ENCODE peak calls at places on chromosome 17, in five cellular contexts. P, J, T, D and W are unnamed samples.

GRCh38 chr17:58327363-58328194 is 1.0 kb downstream of the TSPOAP1 start:
- DNase-seq in P (peak; percentile 52), J (no peak), T (no peak), D (no peak), W (peak; percentile 55)

GRCh38 chr17:73748521-73748920 is 104.3 kb upstream of the SDK2 start:
- DNase-seq in P (no peak), J (no peak), T (no peak), D (no peak), W (no peak)

GRCh38 chr17:728911-729310 is 3.5 kb upstream of the TLCD3A start:
- DNase-seq in P (no peak), J (no peak), T (no peak), D (no peak), W (no peak)

GRCh38 chr17:6244253-6244652 is 174.1 kb downstream of the WSCD1 start:
- DNase-seq in P (no peak), J (no peak), T (no peak), D (no peak), W (no peak)

GRCh38 chr17:73914536-73915274 is 270.5 kb upstream of the SDK2 start:
- DNase-seq in P (no peak), J (no peak), T (no peak), D (no peak), W (no peak)

GRCh38 chr17:32564325-32564724 is 77.5 kb downstream of the CDK5R1 start:
- DNase-seq in P (no peak), J (no peak), T (no peak), D (no peak), W (no peak)

GRCh38 chr17:1947743-1948516 is 77.2 kb downstream of the RTN4RL1 start:
- DNase-seq in P (no peak), J (no peak), T (no peak), D (no peak), W (no peak)

GRCh38 chr17:2954898-2955445 is 108.4 kb downstream of the OR1D5 start:
- DNase-seq in P (no peak), J (peak; percentile 98), T (no peak), D (no peak), W (no peak)

GRCh38 chr17:75753514-75754377 is 11.2 kb downstream of the GALK1 start:
- DNase-seq in P (peak; percentile 89), J (no peak), T (peak; percentile 69), D (no peak), W (peak; percentile 87)

GRCh38 chr17:49915260-49915659 is 53.7 kb upstream of the DLX4 start:
- DNase-seq in P (no peak), J (no peak), T (no peak), D (no peak), W (no peak)

GRCh38 chr17:48522990-48523389 is 7.8 kb downstream of the HOXB1 start:
- DNase-seq in P (no peak), J (peak; percentile 48), T (no peak), D (no peak), W (peak; percentile 20)

GRCh38 chr17:6797718-6798351 is 21.8 kb downstream of the FBXO39 start:
- DNase-seq in P (no peak), J (no peak), T (no peak), D (no peak), W (no peak)

GRCh38 chr17:74525781-74526288 is 5.4 kb downstream of the CD300LB start:
- DNase-seq in P (no peak), J (no peak), T (no peak), D (no peak), W (no peak)

GRCh38 chr17:57527437-57528083 is 217.5 kb downstream of the CCDC182 start:
- DNase-seq in P (no peak), J (no peak), T (no peak), D (no peak), W (no peak)

GRCh38 chr17:7781467-7781866 is 52.5 kb upstream of the KDM6B start:
- DNase-seq in P (no peak), J (no peak), T (no peak), D (no peak), W (no peak)

GRCh38 chr17:63697341-63698286 is 2.3 kb downstream of the LIMD2 start:
- DNase-seq in P (peak; percentile 61), J (peak; percentile 69), T (no peak), D (no peak), W (peak; percentile 80)

DNA sequence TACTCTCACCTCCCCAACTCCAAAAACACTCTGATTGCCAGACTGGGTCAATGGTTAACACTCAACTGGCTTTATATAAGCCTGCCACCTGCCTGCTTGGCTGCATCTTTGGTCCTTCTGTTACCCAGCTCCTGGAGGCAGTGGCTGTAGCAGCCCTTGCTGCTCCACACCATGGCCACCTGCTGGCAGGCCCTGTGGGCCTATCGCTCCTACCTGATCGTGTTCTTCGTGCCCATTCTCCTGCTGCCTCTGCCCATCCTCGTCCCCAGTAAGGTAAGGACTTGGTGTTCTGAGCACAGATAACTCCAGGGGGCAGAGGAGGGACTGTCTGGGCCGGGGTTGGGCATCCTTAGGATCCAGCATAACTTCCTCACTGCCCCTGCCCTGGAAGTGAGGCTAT is at the start of gene SLC13A2:
- DNase-seq in P (no peak), J (no peak), T (no peak), D (no peak), W (no peak)
- TF ChIP-seq POLR2A in P (no peak), J (no peak), T (no peak), D (no peak), W (no peak)

GRCh38 chr17:30922235-30922993 is 669 bp downstream of the ADAP2 start:
- DNase-seq in P (peak; percentile 42), J (no peak), T (no peak), D (no peak), W (no peak)
- TF ChIP-seq POLR2A in P (no peak), J (no peak), T (no peak), D (no peak), W (no peak)

DNA sequence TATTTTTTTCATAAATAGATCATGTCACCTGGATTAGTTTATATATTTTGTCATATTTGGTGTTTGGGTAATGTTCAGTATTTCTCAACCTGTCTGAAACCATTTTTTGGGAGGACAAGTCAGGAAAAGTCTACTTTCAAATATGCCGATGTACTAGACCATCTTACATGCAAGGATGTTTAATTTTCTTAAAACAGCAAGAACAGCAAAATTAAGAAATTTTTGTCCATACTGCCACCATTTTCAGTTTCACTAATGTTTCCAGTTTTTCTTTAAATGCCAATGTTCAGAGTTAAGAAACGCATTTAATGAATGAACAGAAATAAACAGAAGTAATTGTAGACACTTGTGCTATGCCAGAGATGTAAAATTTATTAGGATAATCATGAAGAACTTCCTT is 880 bp downstream of the KRTAP3-3 start:
- DNase-seq in P (no peak), J (no peak), T (no peak), D (no peak), W (no peak)
- TF ChIP-seq POLR2A in P (no peak), J (no peak), T (no peak), D (no peak), W (no peak)

GRCh38 chr17:44198721-44199552 is 747 bp downstream of the ATXN7L3 start:
- DNase-seq in P (peak; percentile 87), J (peak; percentile 70), T (peak; percentile 58), D (no peak), W (peak; percentile 72)

GRCh38 chr17:44200478-44201155 is 933 bp upstream of the ATXN7L3 start:
- DNase-seq in P (no peak), J (no peak), T (peak; percentile 41), D (no peak), W (no peak)

GRCh38 chr17:44197980-44198720 is 1.5 kb downstream of the ATXN7L3 start:
- DNase-seq in P (peak; percentile 71), J (peak; percentile 77), T (peak; percentile 62), D (peak; percentile 51), W (peak; percentile 70)

GRCh38 chr17:44197107-44197506 is 2.6 kb downstream of the ATXN7L3 start:
- DNase-seq in P (no peak), J (no peak), T (no peak), D (no peak), W (no peak)

DNA sequence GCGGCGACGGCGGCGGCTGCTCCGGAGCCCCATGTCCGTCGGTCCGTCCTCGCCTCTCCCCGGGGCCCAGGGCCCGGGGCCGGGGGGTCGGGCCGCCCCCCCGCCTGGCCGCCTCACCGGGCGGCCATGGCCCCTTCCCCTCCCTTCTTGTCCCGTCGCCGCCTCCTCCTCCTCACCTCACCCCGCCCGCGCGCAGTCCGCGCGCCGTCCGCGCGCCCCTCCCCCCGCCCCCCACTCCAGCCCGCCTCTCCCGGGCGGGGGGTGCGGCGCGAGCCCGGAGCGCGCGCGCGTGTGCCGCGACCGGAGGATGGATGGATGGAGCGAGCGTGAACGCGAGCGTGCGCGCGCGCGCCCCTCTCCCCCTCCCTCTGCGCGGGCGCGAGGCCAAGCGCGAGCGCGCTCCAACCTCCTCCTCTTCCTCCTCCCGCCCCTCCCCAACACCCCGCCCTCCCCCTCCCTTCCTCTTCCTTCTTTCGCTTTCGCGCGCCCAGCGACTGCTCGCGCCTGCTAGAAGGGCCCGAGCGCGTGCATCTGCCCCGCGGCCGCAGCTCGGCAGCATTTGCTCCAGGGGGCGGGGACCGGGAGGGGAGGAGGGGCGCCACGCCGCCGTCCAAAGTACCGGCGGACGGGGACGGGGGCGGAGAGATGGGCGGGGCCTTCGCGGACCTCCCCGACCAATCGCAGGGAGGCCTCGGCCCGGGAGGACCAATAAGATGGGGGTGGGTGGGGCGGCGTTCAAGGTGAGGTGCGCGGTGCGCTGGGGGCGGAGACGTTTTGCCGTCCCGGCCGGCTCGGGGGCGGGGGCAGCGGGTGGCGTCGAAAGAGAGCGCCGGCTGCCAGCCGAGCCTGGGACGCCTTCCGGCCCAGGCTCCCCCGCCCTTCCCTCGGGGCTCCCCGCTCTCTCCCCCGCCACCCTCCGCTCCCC is at the start of gene ATXN7L3:
- DNase-seq in P (peak; percentile 99), J (peak; percentile 99), T (peak; percentile 99), D (peak; percentile 98), W (peak; percentile 99)
- TF ChIP-seq POLR2A in P (no peak), J (peak; percentile 40), T (no peak), D (peak; percentile 52), W (no peak)

DNA sequence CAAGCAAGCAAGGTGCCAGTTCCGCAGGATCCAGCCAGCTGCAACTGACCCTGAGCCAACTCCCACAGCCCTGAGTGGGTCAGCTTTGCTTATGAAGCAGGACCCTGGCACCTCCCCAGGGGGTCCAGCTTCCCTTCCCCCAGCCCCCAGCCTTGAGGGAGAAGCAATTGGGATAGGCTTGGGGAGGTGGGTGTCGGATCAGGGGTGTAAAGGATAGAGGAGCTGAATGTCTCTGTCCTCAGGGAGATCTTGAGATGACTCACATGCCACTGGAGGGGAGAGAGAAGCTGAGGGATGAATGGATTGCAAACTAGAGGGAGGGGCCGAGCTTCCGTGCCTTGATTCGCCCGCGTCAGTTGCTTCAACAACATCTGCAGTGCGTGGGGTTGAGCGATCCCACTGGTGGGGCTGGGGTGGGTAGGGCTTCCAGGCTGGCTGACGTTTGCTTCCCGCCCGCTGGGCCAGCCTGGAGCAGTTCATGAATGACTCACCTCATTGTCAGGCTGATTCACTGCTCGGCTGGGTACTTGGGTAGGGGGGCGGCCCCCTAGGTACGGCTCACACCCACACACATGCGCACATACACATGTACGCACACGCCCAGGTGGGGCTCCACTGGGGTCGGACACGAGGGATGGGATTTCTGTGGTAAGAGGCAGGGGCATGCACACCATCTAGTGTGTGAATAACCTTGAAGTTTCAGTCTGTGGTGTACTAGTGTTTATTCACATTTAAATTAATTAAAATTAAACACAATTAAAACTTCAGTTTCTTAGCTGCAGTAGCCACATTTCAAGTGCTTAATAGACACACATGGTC is 3.6 kb upstream of the HROB start:
- DNase-seq in P (no peak), J (peak; percentile 98), T (peak; percentile 28), D (peak; percentile 66), W (peak; percentile 73)
- TF ChIP-seq POLR2A in P (no peak), J (no peak), T (no peak), D (peak; percentile 54), W (no peak)